ENCODE peak calls at places on chromosomes 11 and 22, in five cellular contexts. A is trophoblast cell, L is IMR-90, P is mesenchymal stem cell, O is H9. S is an unnamed sample.

GRCh38 chr11:103798456-103798855 is 238.0 kb upstream of the DDI1 start:
- DNase-seq in P (no peak), O (no peak), A (no peak), L (peak; percentile 35), S (no peak)

GRCh38 chr11:61392991-61393595 is 706 bp downstream of the TMEM216 start:
- DNase-seq in O (no peak), A (no peak), L (peak; percentile 34), P (peak; percentile 50), S (peak; percentile 11)

GRCh38 chr11:19777032-19777341 is 64.3 kb downstream of the NAV2 start:
- DNase-seq in A (no peak), P (no peak), L (no peak), O (peak; percentile 42), S (no peak)

GRCh38 chr11:2752923-2753322 is 53.1 kb upstream of the KCNQ1OT1 start:
- DNase-seq in O (no peak), P (no peak), A (peak; percentile 77), L (peak; percentile 19), S (no peak)

GRCh38 chr11:280762-281485 is 2.7 kb downstream of the NLRP6 start:
- DNase-seq in O (no peak), P (no peak), L (no peak), A (no peak), S (no peak)

GRCh38 chr22:46250783-46251125 is 661 bp upstream of the CDPF1 start:
- DNase-seq in L (no peak), A (peak; percentile 12), P (no peak), O (peak; percentile 40), S (no peak)

GRCh38 chr22:44549021-44549420 is 51.0 kb upstream of the RTL6 start:
- DNase-seq in P (no peak), A (no peak), L (no peak), O (no peak), S (no peak)

GRCh38 chr11:60130496-60130895 is 42.0 kb downstream of the MS4A2 start:
- DNase-seq in L (no peak), O (peak; percentile 43), P (peak; percentile 38), A (peak; percentile 85), S (peak; percentile 39)

GRCh38 chr22:50691521-50691920 is 18.9 kb downstream of the SHANK3 start:
- DNase-seq in A (peak; percentile 77), P (no peak), O (peak; percentile 9), L (peak; percentile 44), S (no peak)

GRCh38 chr11:35239476-35240075 is 100.6 kb downstream of the CD44 start:
- DNase-seq in A (no peak), P (no peak), O (no peak), L (no peak), S (no peak)

GRCh38 chr11:86606270-86606848 is 66.1 kb downstream of the ME3 start:
- DNase-seq in O (no peak), L (no peak), P (peak; percentile 72), A (no peak), S (no peak)

GRCh38 chr11:71321433-71322191 is 69.2 kb upstream of the SHANK2 start:
- DNase-seq in A (no peak), O (no peak), L (no peak), P (no peak), S (no peak)

GRCh38 chr11:34053161-34053686 is 1.7 kb downstream of the CAPRIN1 start:
- DNase-seq in L (peak; percentile 76), O (peak; percentile 55), P (peak; percentile 87), A (peak; percentile 43), S (peak; percentile 54)

GRCh38 chr22:40216041-40216756 is 38.5 kb downstream of the TNRC6B start:
- DNase-seq in L (no peak), O (peak; percentile 28), P (no peak), A (no peak), S (no peak)

GRCh38 chr11:2401436-2401984 is 960 bp downstream of the TSSC4 start:
- DNase-seq in A (no peak), P (no peak), O (no peak), L (no peak), S (no peak)

GRCh38 chr22:47419239-47419638 is 656.8 kb downstream of the TBC1D22A start:
- DNase-seq in L (no peak), O (no peak), A (no peak), P (no peak), S (no peak)

GRCh38 chr11:126080206-126080941 is 17.7 kb upstream of the CDON start:
- DNase-seq in P (no peak), O (no peak), L (no peak), A (no peak), S (no peak)

GRCh38 chr11:26191193-26191592 is 140.7 kb upstream of the ANO3 start:
- DNase-seq in P (no peak), L (no peak), O (no peak), A (no peak), S (no peak)

GRCh38 chr11:26186389-26186788 is 145.5 kb upstream of the ANO3 start:
- DNase-seq in P (peak; percentile 3), L (no peak), A (peak; percentile 84), O (no peak), S (no peak)

GRCh38 chr11:26188559-26188958 is 143.4 kb upstream of the ANO3 start:
- DNase-seq in A (peak; percentile 6), L (peak; percentile 10), P (peak; percentile 14), O (no peak), S (no peak)

DNA sequence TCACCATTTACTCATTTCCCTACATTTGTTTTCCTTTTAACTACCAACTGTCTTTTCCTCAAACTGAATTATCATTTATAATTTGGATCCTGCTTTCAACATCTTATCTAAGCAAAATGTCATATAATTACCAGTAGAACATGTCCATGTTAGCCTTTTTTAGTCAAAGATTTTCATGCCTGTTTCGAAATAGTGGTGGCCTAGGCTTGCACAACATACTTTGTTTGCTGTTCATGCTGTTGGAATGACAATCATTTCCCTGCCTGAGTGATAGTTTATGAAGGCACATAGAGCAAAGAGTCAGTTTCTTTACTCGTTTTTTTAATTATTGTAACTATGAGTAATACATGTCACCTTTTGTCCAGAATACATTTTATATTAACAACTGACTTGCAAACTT is 144.3 kb upstream of the ANO3 start:
- DNase-seq in P (peak; percentile 84), L (peak; percentile 82), O (no peak), A (peak; percentile 98), S (no peak)
- H3K27ac ChIP-seq in P (no peak overlapping the region), L (peak overlapping the region; percentile 73), O (no peak overlapping the region), A (no peak overlapping the region), S (no peak overlapping the region)

GRCh38 chr22:30245181-30245984 is 1.2 kb downstream of the LIF start:
- DNase-seq in A (no peak), P (no peak), L (no peak), O (peak; percentile 63), S (no peak)
- H3K27me3 ChIP-seq in A (no peaks in the 10 kb centered on the region), P (no peaks in the 10 kb centered on the region), L (no peaks in the 10 kb centered on the region), O (no peaks in the 10 kb centered on the region), S (no peaks in the 10 kb centered on the region)

DNA sequence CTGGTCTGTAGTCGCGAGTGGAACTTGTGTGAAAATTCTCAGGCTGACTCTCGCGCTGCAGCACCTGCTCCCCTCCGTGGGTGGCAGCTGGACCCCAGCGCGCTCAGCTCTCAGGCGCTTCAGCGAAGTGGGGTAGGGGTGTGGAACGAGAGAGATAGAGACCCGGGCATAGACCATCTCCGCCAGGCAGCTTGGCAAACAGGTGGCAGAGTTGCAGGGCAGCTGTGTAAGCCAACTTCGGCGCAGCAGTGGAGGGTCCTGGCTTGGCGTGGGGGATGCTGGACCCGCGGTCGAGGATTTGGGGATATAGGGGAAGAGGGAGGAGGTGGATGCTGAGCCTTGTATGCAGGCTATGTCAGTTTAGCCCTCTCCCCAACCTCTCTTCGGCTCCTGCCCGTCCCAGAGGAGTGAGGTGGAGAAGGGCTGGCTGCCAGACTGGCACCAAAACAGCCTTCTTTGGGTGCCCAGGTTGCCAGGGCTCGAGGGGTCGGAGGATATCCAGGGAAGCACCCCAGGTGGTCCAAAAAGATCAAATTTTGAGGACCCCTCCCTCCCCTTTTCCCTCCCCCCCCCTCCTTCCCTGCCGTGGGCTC is 746 bp upstream of the CALCB start:
- DNase-seq in L (no peak), P (no peak), O (no peak), A (no peak), S (no peak)
- H4K8ac ChIP-seq in L (no peak overlapping the region), P (no peak overlapping the region), O (no peak overlapping the region), A (no peak overlapping the region), S (no peak overlapping the region)

GRCh38 chr11:8789864-8790263 is 107.3 kb downstream of the RPL27A start:
- DNase-seq in A (no peak), P (no peak), O (no peak), L (no peak), S (no peak)
- H3K27ac ChIP-seq in A (no peak overlapping the region), P (no peak overlapping the region), O (no peak overlapping the region), L (no peak overlapping the region), S (no peak overlapping the region)

GRCh38 chr11:65551572-65552398 is 6.4 kb downstream of the LTBP3 start:
- DNase-seq in O (peak; percentile 83), P (no peak), L (peak; percentile 22), A (peak; percentile 50), S (no peak)
- H3K27me3 ChIP-seq in O (no peaks in the 10 kb centered on the region), P (no peaks in the 10 kb centered on the region), L (no peaks in the 10 kb centered on the region), A (peaks cover 9% of the 10 kb centered on the region), S (peaks cover 36% of the 10 kb centered on the region)

DNA sequence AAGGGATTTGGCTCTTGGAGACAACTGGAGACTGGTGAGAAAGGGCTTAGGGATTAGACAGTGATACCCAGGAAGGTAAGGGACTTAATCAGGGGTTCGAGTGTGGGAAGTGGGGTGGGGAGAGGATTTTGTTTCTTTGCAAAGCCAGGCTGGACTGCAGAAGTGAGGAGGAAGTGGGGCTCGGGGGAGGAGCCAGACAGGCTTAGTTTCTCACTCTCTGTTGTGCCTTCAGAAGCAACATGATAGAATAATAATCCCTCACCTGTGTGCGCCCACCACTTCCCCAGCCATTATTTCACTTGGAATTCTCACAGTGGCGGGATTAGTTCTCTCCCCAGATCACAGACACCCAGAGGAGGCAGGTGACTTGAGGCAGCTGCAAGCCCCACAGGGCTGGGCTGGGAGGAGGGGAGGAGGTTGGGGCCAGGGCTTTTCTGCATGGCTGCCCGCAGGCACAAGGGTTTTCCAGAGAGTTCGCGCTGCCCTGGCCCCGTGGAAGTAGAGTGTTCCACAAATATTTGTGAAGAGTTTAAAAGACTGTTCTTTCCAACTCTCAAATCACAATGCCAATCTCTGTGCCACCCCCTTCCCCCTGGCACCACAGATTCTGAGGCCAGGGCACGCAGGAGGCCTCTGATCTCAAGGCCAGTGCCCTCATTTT is 4.0 kb upstream of the SEC14L2 start:
- DNase-seq in L (no peak), P (no peak), O (no peak), A (no peak), S (no peak)
- H4K8ac ChIP-seq in L (no peak overlapping the region), P (no peak overlapping the region), O (no peak overlapping the region), A (no peak overlapping the region), S (no peak overlapping the region)

GRCh38 chr11:44893250-44894216 is 57.1 kb downstream of the TP53I11 start:
- DNase-seq in P (no peak), O (no peak), A (no peak), L (no peak), S (no peak)
- H3K27ac ChIP-seq in P (no peak overlapping the region), O (no peak overlapping the region), A (no peak overlapping the region), L (no peak overlapping the region), S (peak overlapping the region; percentile 12)